ENCODE peak calls at places on chromosomes 3 and 15, in four cellular contexts. S is right lobe of liver, Z is testis, K is spleen. O is an unnamed sample.

GRCh38 chr15:77400258-77400657 is 19.6 kb downstream of the PEAK1 start:
- DNase-seq in S (no peak), K (no peak), Z (no peak), O (no peak)

GRCh38 chr15:74780983-74781672 is 752 bp upstream of the CSK start:
- DNase-seq in Z (peak; percentile 38), K (peak; percentile 87), S (peak; percentile 81), O (no peak)

GRCh38 chr15:58840048-58840447 is 68.9 kb downstream of the MINDY2 start:
- DNase-seq in S (no peak), Z (no peak), K (no peak), O (no peak)

GRCh38 chr3:11159421-11159904 is 5.2 kb downstream of the HRH1 start:
- DNase-seq in S (no peak), K (peak; percentile 22), Z (no peak), O (no peak)

GRCh38 chr3:46504780-46505179 is 7.0 kb downstream of the RTP3 start:
- DNase-seq in Z (no peak), K (no peak), S (no peak), O (no peak)

GRCh38 chr3:134609821-134610454 is 40.9 kb downstream of the KY start:
- DNase-seq in Z (no peak), S (no peak), K (no peak), O (no peak)

GRCh38 chr15:91871797-91872196 is 18.3 kb downstream of the SLCO3A1 start:
- DNase-seq in S (no peak), Z (no peak), K (no peak), O (no peak)

GRCh38 chr3:182716114-182716688 is 77.1 kb upstream of the ATP11B start:
- DNase-seq in S (no peak), K (no peak), Z (no peak), O (no peak)

GRCh38 chr15:65339926-65340325 is 35.4 kb downstream of the RNU5B-1 start:
- DNase-seq in Z (no peak), S (peak; percentile 40), K (peak; percentile 37), O (no peak)

GRCh38 chr15:35078221-35078915 is 6.7 kb downstream of the NANOGP8 start:
- DNase-seq in Z (peak; percentile 61), K (no peak), S (no peak), O (no peak)

GRCh38 chr3:126553284-126553811 is 5.4 kb downstream of the C3orf22 start:
- DNase-seq in Z (no peak), S (no peak), K (peak; percentile 56), O (no peak)

GRCh38 chr15:90550919-90551318 is 21.2 kb downstream of the CRTC3 start:
- DNase-seq in Z (no peak), K (no peak), S (no peak), O (no peak)

GRCh38 chr3:16102905-16103364 is 71.5 kb upstream of the GALNT15 start:
- DNase-seq in S (no peak), Z (no peak), K (no peak), O (no peak)

GRCh38 chr15:82040862-82041261 is 5.0 kb downstream of the MEX3B start:
- DNase-seq in K (no peak), S (no peak), Z (peak; percentile 41), O (peak; percentile 45)

GRCh38 chr15:99434506-99435137 is 131.2 kb upstream of the MEF2A start:
- DNase-seq in S (no peak), K (peak; percentile 71), Z (no peak), O (peak; percentile 11)

GRCh38 chr15:45637552-45638033 is 2.8 kb downstream of the SQOR start:
- DNase-seq in K (no peak), S (no peak), Z (peak; percentile 47), O (peak; percentile 45)

GRCh38 chr15:64096486-64097431 is 977 bp downstream of the SNX1 start:
- DNase-seq in Z (no peak), S (no peak), K (no peak), O (no peak)

GRCh38 chr3:18047052-18047451 is 304.6 kb upstream of the TBC1D5 start:
- DNase-seq in Z (no peak), S (no peak), K (no peak), O (no peak)

GRCh38 chr15:92663250-92663951 is 7.8 kb upstream of the FAM174B start:
- DNase-seq in S (no peak), Z (no peak), K (no peak), O (no peak)

GRCh38 chr3:132432639-132433038 is 15.3 kb downstream of the DNAJC13 start:
- DNase-seq in K (no peak), S (no peak), Z (no peak), O (no peak)

GRCh38 chr3:37580237-37580636 is 281.4 kb upstream of the CTDSPL start:
- DNase-seq in Z (no peak), S (no peak), K (no peak), O (peak; percentile 39)

GRCh38 chr3:40546811-40547210 is 22.1 kb downstream of the ZNF621 start:
- DNase-seq in Z (no peak), S (no peak), K (no peak), O (no peak)

GRCh38 chr15:56749982-56750381 is 16.7 kb upstream of the ZNF280D start:
- DNase-seq in S (no peak), K (no peak), Z (no peak), O (no peak)

GRCh38 chr3:12967751-12968209 is 105.4 kb downstream of the IQSEC1 start:
- DNase-seq in S (peak; percentile 95), K (peak; percentile 97), Z (peak; percentile 94), O (peak; percentile 93)

GRCh38 chr3:194300392-194300758 is 50.8 kb downstream of the CPN2 start:
- DNase-seq in Z (peak; percentile 79), K (peak; percentile 61), S (peak; percentile 86), O (peak; percentile 83)

GRCh38 chr15:90595760-90596155 is 66.0 kb downstream of the CRTC3 start:
- DNase-seq in K (peak; percentile 79), Z (no peak), S (no peak), O (no peak)

GRCh38 chr15:78457101-78457500 is 19.1 kb downstream of the IREB2 start:
- DNase-seq in S (no peak), K (no peak), Z (no peak), O (no peak)

GRCh38 chr3:78268716-78269668 is 1229.1 kb downstream of the ROBO2 start:
- DNase-seq in K (peak; percentile 44), S (peak; percentile 39), Z (no peak), O (peak; percentile 32)

GRCh38 chr3:162224736-162225135 is 728.1 kb downstream of the OTOL1 start:
- DNase-seq in K (no peak), Z (no peak), S (no peak), O (no peak)

GRCh38 chr3:42264399-42265058 is 1.5 kb downstream of the CCK start:
- DNase-seq in Z (peak; percentile 31), S (peak; percentile 55), K (no peak), O (peak; percentile 37)

GRCh38 chr15:98850991-98851776 is 156.4 kb downstream of the PGPEP1L start:
- DNase-seq in Z (peak; percentile 87), K (peak; percentile 93), S (peak; percentile 72), O (peak; percentile 83)

DNA sequence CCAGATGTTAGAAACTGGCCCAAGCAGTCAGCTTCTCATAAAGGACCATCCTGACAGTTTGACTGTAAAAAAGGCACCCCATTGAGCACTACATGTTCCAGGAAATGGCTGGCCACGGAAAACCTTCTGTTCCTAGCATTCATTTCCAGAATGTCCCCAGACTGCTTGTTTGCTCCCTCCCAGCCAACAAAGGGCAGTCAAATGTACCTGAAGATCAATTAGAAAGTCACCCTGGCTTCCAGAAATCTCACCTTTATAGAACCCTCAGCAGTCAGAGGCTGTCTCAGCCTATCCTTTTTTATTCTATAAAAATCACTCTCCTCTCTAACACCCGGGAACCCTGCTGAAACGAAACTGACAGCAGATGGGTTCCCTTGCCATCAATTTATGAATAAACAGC is 774 bp upstream of the SAMMSON start:
- DNase-seq in S (no peak), Z (no peak), K (no peak), O (no peak)
- H3K4me3 ChIP-seq in S (no peak overlapping the region), Z (peak overlapping the region; percentile 51), K (no peak overlapping the region), O (no peak overlapping the region)

DNA sequence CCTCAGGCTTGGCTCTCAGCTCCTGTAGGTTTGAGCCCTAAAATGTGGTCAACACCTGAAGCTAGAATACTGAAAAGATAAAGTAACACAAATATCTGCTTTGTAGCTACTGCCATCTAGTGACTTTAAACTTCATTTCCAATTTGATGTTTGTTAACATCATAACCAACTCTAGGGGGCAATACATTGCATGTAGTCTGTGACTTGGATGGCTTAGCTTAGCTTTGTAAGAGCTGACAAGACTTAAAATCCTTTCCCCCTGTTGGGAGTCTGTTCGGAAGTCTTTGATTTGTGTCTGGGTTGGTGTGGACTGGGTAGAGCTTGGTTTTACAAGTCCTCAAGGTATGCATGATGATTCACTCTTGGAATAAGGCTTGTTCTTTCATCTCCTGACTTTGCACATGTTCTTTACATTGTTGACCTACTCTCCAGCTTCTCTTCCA is 51.7 kb downstream of the SCN11A start:
- DNase-seq in Z (no peak), S (no peak), K (no peak), O (no peak)
- TF ChIP-seq POLR2A in Z (no peak), S (no peak), K (no peak), O (no peak)

DNA sequence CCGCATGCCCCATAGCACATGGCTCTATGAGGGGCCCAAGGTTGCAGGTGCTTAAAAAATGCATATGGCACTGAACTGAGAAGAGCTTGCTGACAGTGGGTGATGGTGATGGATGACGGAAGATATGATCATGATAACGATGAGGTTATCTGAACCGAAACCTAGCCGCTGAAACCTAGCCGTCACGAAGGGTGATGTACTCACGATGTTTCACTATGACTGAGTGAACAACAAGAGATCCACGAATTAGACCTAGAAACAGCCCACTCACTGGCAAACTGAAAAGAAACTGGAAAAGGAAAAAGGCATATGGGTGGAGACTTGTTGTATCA is 57.6 kb upstream of the BCL6 start:
- DNase-seq in Z (no peak), K (no peak), S (no peak), O (no peak)
- H3K4me3 ChIP-seq in Z (no peak overlapping the region), K (no peak overlapping the region), S (no peak overlapping the region), O (no peak overlapping the region)

GRCh38 chr15:41258706-41259471 is 27.8 kb downstream of the CHP1 start:
- DNase-seq in S (no peak), K (no peak), Z (no peak), O (no peak)
- TF ChIP-seq POLR2A in S (no peak), K (no peak), Z (no peak), O (no peak)

DNA sequence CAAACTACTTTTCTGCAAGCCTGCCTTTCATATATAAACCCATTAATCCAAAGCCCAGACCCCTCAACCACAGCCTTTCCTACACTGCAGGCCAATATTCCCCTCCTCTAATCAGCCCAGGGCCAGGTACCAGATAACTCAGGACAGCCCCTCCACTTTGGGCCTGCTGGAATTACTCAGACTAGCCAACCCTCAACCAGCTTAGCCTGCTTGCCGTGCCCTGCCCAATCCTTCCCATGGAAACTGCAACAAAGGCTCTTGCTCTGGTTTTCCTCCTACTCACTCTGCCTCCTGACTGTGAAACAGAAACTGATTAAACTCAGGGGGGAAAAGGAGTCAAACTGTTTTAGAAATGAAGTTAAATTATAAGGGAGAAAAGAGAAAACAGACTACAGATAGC is 248.1 kb downstream of the KLF13 start:
- DNase-seq in Z (no peak), K (no peak), S (no peak), O (no peak)
- H3K4me3 ChIP-seq in Z (no peak overlapping the region), K (no peak overlapping the region), S (no peak overlapping the region), O (no peak overlapping the region)

O was measured in heart left ventricle.